ENCODE peak calls at places on chromosomes 6 and 20, in ten cellular contexts. One of them, this sample, is unnamed.

GRCh38 chr6:151034825-151035781 is 169.6 kb downstream of the MTHFD1L start:
- DNase-seq in transverse colon: no peak
- DNase-seq in psoas muscle: no peak
- DNase-seq in GM10248: no peak
- DNase-seq in GM12878: no peak
- DNase-seq in AG09309: no peak
- DNase-seq in breast epithelium: no peak
- DNase-seq in fibroblast of lung: peak
- DNase-seq in AG04450: no peak
- DNase-seq in pancreas: no peak
- DNase-seq in this sample: no peak

GRCh38 chr6:84967389-84967788 is 203.0 kb upstream of the TBX18 start:
- DNase-seq in transverse colon: no peak
- DNase-seq in psoas muscle: no peak
- DNase-seq in GM10248: peak
- DNase-seq in GM12878: no peak
- DNase-seq in AG09309: no peak
- DNase-seq in breast epithelium: no peak
- DNase-seq in fibroblast of lung: no peak
- DNase-seq in AG04450: peak
- DNase-seq in pancreas: no peak
- DNase-seq in this sample: no peak

GRCh38 chr20:45117581-45117980 is 2.6 kb upstream of the WFDC5 start:
- DNase-seq in transverse colon: peak
- DNase-seq in psoas muscle: no peak
- DNase-seq in GM10248: no peak
- DNase-seq in GM12878: no peak
- DNase-seq in AG09309: no peak
- DNase-seq in breast epithelium: no peak
- DNase-seq in fibroblast of lung: no peak
- DNase-seq in AG04450: no peak
- DNase-seq in pancreas: no peak
- DNase-seq in this sample: no peak

GRCh38 chr6:21593927-21594421 is 423 bp downstream of the SOX4 start:
- DNase-seq in transverse colon: peak
- DNase-seq in psoas muscle: no peak
- DNase-seq in GM10248: no peak
- DNase-seq in GM12878: no peak
- DNase-seq in AG09309: no peak
- DNase-seq in breast epithelium: peak
- DNase-seq in fibroblast of lung: peak
- DNase-seq in AG04450: no peak
- DNase-seq in pancreas: peak
- DNase-seq in this sample: no peak

GRCh38 chr6:71886184-71887005 is at the start of gene RIMS1:
- DNase-seq in transverse colon: no peak
- DNase-seq in psoas muscle: peak
- DNase-seq in GM10248: peak
- DNase-seq in GM12878: no peak
- DNase-seq in AG09309: no peak
- DNase-seq in breast epithelium: no peak
- DNase-seq in fibroblast of lung: peak
- DNase-seq in AG04450: no peak
- DNase-seq in pancreas: peak
- DNase-seq in this sample: no peak

GRCh38 chr6:169960891-169961611 is 209.6 kb downstream of the ERMARD start:
- DNase-seq in transverse colon: peak
- DNase-seq in psoas muscle: no peak
- DNase-seq in GM10248: no peak
- DNase-seq in GM12878: no peak
- DNase-seq in AG09309: no peak
- DNase-seq in breast epithelium: peak
- DNase-seq in fibroblast of lung: no peak
- DNase-seq in AG04450: no peak
- DNase-seq in pancreas: no peak
- DNase-seq in this sample: no peak

GRCh38 chr6:146904596-146904995 is 299.6 kb upstream of the STXBP5 start:
- DNase-seq in transverse colon: no peak
- DNase-seq in psoas muscle: no peak
- DNase-seq in GM10248: no peak
- DNase-seq in GM12878: no peak
- DNase-seq in AG09309: no peak
- DNase-seq in breast epithelium: no peak
- DNase-seq in fibroblast of lung: no peak
- DNase-seq in AG04450: no peak
- DNase-seq in pancreas: no peak
- DNase-seq in this sample: no peak

GRCh38 chr6:169445661-169446581 is 192.3 kb upstream of the THBS2 start:
- DNase-seq in transverse colon: peak
- DNase-seq in psoas muscle: no peak
- DNase-seq in GM10248: no peak
- DNase-seq in GM12878: no peak
- DNase-seq in AG09309: no peak
- DNase-seq in breast epithelium: no peak
- DNase-seq in fibroblast of lung: no peak
- DNase-seq in AG04450: no peak
- DNase-seq in pancreas: no peak
- DNase-seq in this sample: no peak

GRCh38 chr6:7815716-7816115 is 89.8 kb downstream of the BMP6 start:
- DNase-seq in transverse colon: no peak
- DNase-seq in psoas muscle: no peak
- DNase-seq in GM10248: no peak
- DNase-seq in GM12878: no peak
- DNase-seq in AG09309: no peak
- DNase-seq in breast epithelium: no peak
- DNase-seq in fibroblast of lung: no peak
- DNase-seq in AG04450: no peak
- DNase-seq in pancreas: no peak
- DNase-seq in this sample: no peak

GRCh38 chr20:380763-381580 is 412 bp downstream of the TRIB3 start:
- DNase-seq in transverse colon: peak
- DNase-seq in psoas muscle: peak
- DNase-seq in GM10248: peak
- DNase-seq in GM12878: no peak
- DNase-seq in AG09309: no peak
- DNase-seq in breast epithelium: no peak
- DNase-seq in fibroblast of lung: peak
- DNase-seq in AG04450: no peak
- DNase-seq in pancreas: peak
- DNase-seq in this sample: peak
- TF ChIP-seq CTCF in transverse colon: no peak
- TF ChIP-seq CTCF in psoas muscle: no peak
- TF ChIP-seq CTCF in GM10248: no peak
- TF ChIP-seq CTCF in GM12878: no peak
- TF ChIP-seq CTCF in AG09309: no peak
- TF ChIP-seq CTCF in breast epithelium: no peak
- TF ChIP-seq CTCF in fibroblast of lung: no peak
- TF ChIP-seq CTCF in AG04450: no peak
- TF ChIP-seq CTCF in pancreas: no peak
- TF ChIP-seq CTCF in this sample: no peak

DNA sequence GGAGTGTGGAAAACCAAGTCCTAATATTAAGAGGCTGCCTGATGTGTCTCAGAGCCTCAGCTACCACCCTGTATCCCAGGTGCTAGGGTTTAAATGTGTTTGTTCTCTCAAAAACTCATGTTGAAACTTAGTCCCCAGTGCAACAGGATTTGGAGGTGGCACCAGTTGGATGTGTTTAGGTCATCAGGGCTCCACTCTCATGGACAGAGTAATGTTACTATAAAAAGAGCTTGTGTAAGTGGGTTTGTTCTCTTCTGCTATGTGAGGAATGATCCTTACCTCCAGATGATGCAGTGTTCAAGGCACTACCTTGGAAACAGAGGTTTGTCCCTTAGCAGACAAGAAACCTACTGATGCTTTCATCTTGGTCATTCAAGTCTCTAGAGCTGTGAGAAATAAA is 164.9 kb upstream of the EPHA7 start:
- DNase-seq in transverse colon: no peak
- DNase-seq in psoas muscle: no peak
- DNase-seq in GM10248: no peak
- DNase-seq in GM12878: no peak
- DNase-seq in AG09309: no peak
- DNase-seq in breast epithelium: no peak
- DNase-seq in fibroblast of lung: no peak
- DNase-seq in AG04450: no peak
- DNase-seq in pancreas: no peak
- DNase-seq in this sample: no peak
- TF ChIP-seq CTCF in transverse colon: no peak
- TF ChIP-seq CTCF in psoas muscle: no peak
- TF ChIP-seq CTCF in GM10248: no peak
- TF ChIP-seq CTCF in GM12878: no peak
- TF ChIP-seq CTCF in AG09309: no peak
- TF ChIP-seq CTCF in breast epithelium: no peak
- TF ChIP-seq CTCF in fibroblast of lung: no peak
- TF ChIP-seq CTCF in AG04450: no peak
- TF ChIP-seq CTCF in pancreas: no peak
- TF ChIP-seq CTCF in this sample: no peak

GRCh38 chr6:137015943-137016342 is 28.8 kb downstream of the IL20RA start:
- DNase-seq in transverse colon: no peak
- DNase-seq in psoas muscle: no peak
- DNase-seq in GM10248: no peak
- DNase-seq in GM12878: no peak
- DNase-seq in AG09309: no peak
- DNase-seq in breast epithelium: no peak
- DNase-seq in fibroblast of lung: no peak
- DNase-seq in AG04450: no peak
- DNase-seq in pancreas: no peak
- DNase-seq in this sample: no peak

GRCh38 chr6:137013031-137013430 is 31.7 kb downstream of the IL20RA start:
- DNase-seq in transverse colon: no peak
- DNase-seq in psoas muscle: no peak
- DNase-seq in GM10248: no peak
- DNase-seq in GM12878: no peak
- DNase-seq in AG09309: no peak
- DNase-seq in breast epithelium: no peak
- DNase-seq in fibroblast of lung: peak
- DNase-seq in AG04450: no peak
- DNase-seq in pancreas: no peak
- DNase-seq in this sample: no peak

GRCh38 chr6:137011406-137011805 is 33.4 kb downstream of the IL20RA start:
- DNase-seq in transverse colon: no peak
- DNase-seq in psoas muscle: no peak
- DNase-seq in GM10248: no peak
- DNase-seq in GM12878: no peak
- DNase-seq in AG09309: no peak
- DNase-seq in breast epithelium: no peak
- DNase-seq in fibroblast of lung: peak
- DNase-seq in AG04450: no peak
- DNase-seq in pancreas: no peak
- DNase-seq in this sample: no peak

GRCh38 chr6:137016366-137016765 is 28.4 kb downstream of the IL20RA start:
- DNase-seq in transverse colon: no peak
- DNase-seq in psoas muscle: no peak
- DNase-seq in GM10248: no peak
- DNase-seq in GM12878: no peak
- DNase-seq in AG09309: no peak
- DNase-seq in breast epithelium: no peak
- DNase-seq in fibroblast of lung: peak
- DNase-seq in AG04450: no peak
- DNase-seq in pancreas: no peak
- DNase-seq in this sample: no peak

DNA sequence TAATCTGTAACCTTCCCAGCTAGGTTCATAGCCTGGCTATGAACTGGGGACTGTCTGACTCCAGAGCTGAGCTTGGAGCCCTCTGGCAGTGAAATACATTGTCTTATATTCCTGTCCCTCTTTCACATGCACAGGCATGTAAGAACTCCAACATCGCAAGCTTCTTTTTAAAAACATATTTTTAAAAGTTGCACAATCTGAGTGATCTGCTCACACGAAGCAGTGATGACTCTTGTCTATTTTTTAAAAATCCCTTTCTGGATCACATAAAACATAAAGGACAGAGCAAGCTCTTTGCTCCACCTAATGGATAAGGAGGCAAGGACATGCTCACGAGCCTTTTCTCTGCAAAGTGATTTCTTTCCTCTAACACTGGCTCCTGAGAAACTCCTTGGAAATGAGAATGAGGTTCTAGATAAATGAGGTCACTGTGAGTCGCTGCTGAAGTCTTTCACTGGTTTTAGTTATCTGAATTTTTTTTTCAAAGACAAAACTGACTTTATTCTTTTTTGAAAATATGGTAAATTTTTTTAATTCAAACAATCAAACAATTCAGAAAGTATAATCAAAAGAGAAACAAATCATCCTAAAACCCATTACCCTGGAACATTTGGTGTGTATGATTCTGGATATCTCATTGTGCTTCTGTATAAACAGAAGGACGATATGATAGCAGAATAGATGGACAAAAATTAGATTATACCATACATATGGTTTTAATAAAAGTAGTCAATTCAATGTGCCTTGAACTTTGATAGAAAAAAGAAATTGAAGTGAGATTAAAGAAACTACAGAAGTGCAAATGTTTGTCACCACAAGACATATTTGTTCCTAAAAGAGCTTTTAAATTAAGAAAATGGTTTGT is 30.8 kb downstream of the IL20RA start:
- DNase-seq in transverse colon: no peak
- DNase-seq in psoas muscle: no peak
- DNase-seq in GM10248: no peak
- DNase-seq in GM12878: no peak
- DNase-seq in AG09309: peak
- DNase-seq in breast epithelium: peak
- DNase-seq in fibroblast of lung: peak
- DNase-seq in AG04450: peak
- DNase-seq in pancreas: no peak
- DNase-seq in this sample: no peak
- TF ChIP-seq CTCF in transverse colon: peak
- TF ChIP-seq CTCF in psoas muscle: peak
- TF ChIP-seq CTCF in GM10248: peak
- TF ChIP-seq CTCF in GM12878: peak
- TF ChIP-seq CTCF in AG09309: peak
- TF ChIP-seq CTCF in breast epithelium: no peak
- TF ChIP-seq CTCF in fibroblast of lung: peak
- TF ChIP-seq CTCF in AG04450: peak
- TF ChIP-seq CTCF in pancreas: peak
- TF ChIP-seq CTCF in this sample: peak

DNA sequence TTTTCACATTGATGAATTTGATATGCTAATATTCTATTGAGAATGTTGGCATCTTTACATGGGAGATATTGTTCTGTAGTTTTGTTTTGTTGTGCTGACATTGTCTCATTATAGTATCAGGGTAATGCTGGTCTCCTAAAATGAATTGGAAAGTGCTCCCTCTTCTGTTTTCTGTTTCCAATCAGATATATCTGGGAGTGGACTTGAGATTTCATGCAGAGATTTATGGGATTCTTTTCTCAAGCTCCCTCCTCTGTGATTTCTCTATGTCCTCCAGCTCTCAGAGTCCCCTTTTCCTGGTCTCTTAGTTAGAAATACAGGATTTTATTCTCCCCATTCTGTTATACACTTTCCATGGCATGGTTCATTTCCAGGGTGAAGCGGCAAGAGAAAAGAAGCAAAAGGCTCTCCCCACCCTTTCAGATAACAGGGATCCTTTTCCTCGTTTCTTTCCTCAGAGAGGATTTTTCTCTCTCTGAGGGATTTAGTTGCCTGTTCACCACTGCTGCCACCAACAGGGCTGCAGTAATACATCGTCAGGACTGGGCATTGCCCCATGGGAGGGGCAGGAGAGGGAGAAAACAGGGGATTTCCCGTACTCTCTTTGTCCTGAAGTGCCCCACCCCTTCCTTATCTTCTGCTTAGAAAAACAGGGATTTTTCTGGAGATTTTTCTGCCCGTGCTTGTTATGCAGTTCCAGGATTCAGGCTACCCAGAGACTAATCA is 59.3 kb upstream of the STMND1 start:
- DNase-seq in transverse colon: peak
- DNase-seq in psoas muscle: no peak
- DNase-seq in GM10248: no peak
- DNase-seq in GM12878: no peak
- DNase-seq in AG09309: no peak
- DNase-seq in breast epithelium: no peak
- DNase-seq in fibroblast of lung: peak
- DNase-seq in AG04450: no peak
- DNase-seq in pancreas: peak
- DNase-seq in this sample: no peak
- TF ChIP-seq CTCF in transverse colon: peak
- TF ChIP-seq CTCF in psoas muscle: no peak
- TF ChIP-seq CTCF in GM10248: no peak
- TF ChIP-seq CTCF in GM12878: no peak
- TF ChIP-seq CTCF in AG09309: peak
- TF ChIP-seq CTCF in breast epithelium: no peak
- TF ChIP-seq CTCF in fibroblast of lung: peak
- TF ChIP-seq CTCF in AG04450: peak
- TF ChIP-seq CTCF in pancreas: peak
- TF ChIP-seq CTCF in this sample: no peak

This sample was measured in GM12864.